ENCODE peak calls at places on chromosomes 13 and 19, in nine cellular contexts. E is Ammon's horn; O is M059J; P is progenitor cell of endocrine pancreas; X is CD8-positive, alpha-beta T cell; Y is NCI-H2081 treated with DMSO at 0.1 percent for 48 hours; R is T-helper 1 cell; T is activated CD4-positive, alpha-beta T cell treated with anti-CD3 and anti-CD28 coated beads for 24 hours; B is HEK293T. Z is an unnamed sample.
A peak's percentile ranks its signal among the peaks of the same experiment; 100 is the strongest.

GRCh38 chr19:1777149-1777548 is 23.8 kb downstream of the ONECUT3 start:
- DNase-seq in X (no peak), O (no peak), E (no peak), P (no peak), R (no peak), Y (no peak), T (no peak), B (no peak), Z (no peak)

GRCh38 chr13:43377955-43378354 is 354.6 kb downstream of the DNAJC15 start:
- DNase-seq in E (no peak), B (no peak), X (no peak), O (no peak), P (no peak), Y (no peak), T (no peak), R (no peak), Z (no peak)

GRCh38 chr19:12974301-12975220 is 5.2 kb downstream of the DAND5 start:
- DNase-seq in T (no peak), X (no peak), R (no peak), E (no peak), O (no peak), P (no peak), Y (no peak), B (no peak), Z (no peak)

GRCh38 chr13:59208405-59209195 is 955.1 kb downstream of the DIAPH3 start:
- DNase-seq in R (no peak), T (no peak), B (no peak), X (no peak), E (no peak), P (no peak), O (no peak), Y (no peak), Z (no peak)

GRCh38 chr19:40355975-40356680 is 7.6 kb downstream of the PLD3 start:
- DNase-seq in B (no peak), T (no peak), O (no peak), E (no peak), X (no peak), P (no peak), Y (no peak), R (no peak), Z (no peak)

GRCh38 chr13:109818136-109818535 is 31.8 kb upstream of the IRS2 start:
- DNase-seq in B (no peak), P (no peak), X (no peak), E (no peak), O (no peak), Y (no peak), T (no peak), R (no peak), Z (no peak)

GRCh38 chr19:17058236-17058635 is 17.0 kb downstream of the HAUS8 start:
- DNase-seq in Y (no peak), O (peak; percentile 58), B (no peak), T (no peak), P (no peak), E (no peak), X (no peak), R (no peak), Z (no peak)

GRCh38 chr19:50510121-50510670 is 795 bp downstream of the JOSD2 start:
- DNase-seq in P (no peak), B (no peak), X (no peak), T (no peak), E (no peak), Y (no peak), O (no peak), R (no peak), Z (no peak)

GRCh38 chr19:45667620-45668341 is at the start of gene GIPR:
- DNase-seq in P (peak; percentile 52), X (peak; percentile 51), T (peak; percentile 67), R (peak; percentile 69), O (peak; percentile 75), E (no peak), B (no peak), Y (no peak), Z (peak; percentile 57)

GRCh38 chr13:102089177-102089576 is 312.7 kb downstream of the FGF14 start:
- DNase-seq in B (no peak), R (no peak), Y (no peak), E (no peak), P (no peak), O (peak; percentile 1), X (no peak), T (no peak), Z (no peak)

GRCh38 chr19:57398868-57399267 is 9.2 kb downstream of the ZNF548 start:
- DNase-seq in E (no peak), O (no peak), B (no peak), R (no peak), Y (no peak), X (no peak), T (no peak), P (no peak), Z (no peak)

GRCh38 chr13:33228645-33229445 is 56.7 kb downstream of the STARD13 start:
- DNase-seq in P (no peak), R (peak; percentile 43), T (no peak), Y (peak; percentile 40), E (peak; percentile 74), O (peak; percentile 64), B (peak; percentile 49), X (no peak), Z (no peak)

GRCh38 chr13:77143325-77143907 is 116.5 kb upstream of the FBXL3 start:
- DNase-seq in P (no peak), T (no peak), O (no peak), R (no peak), Y (no peak), B (no peak), E (no peak), X (no peak), Z (no peak)

GRCh38 chr13:47831265-47831664 is 169.8 kb downstream of the SUCLA2 start:
- DNase-seq in Y (no peak), P (no peak), B (no peak), R (no peak), O (no peak), T (no peak), X (no peak), E (no peak), Z (no peak)

GRCh38 chr13:77554079-77554478 is 18.6 kb downstream of the SCEL start:
- DNase-seq in B (no peak), E (no peak), T (no peak), Y (no peak), P (no peak), O (no peak), X (no peak), R (no peak), Z (no peak)

GRCh38 chr19:50602935-50603334 is 34.7 kb upstream of the LRRC4B start:
- DNase-seq in B (no peak), P (no peak), T (no peak), X (no peak), E (no peak), R (no peak), O (no peak), Y (no peak), Z (no peak)

GRCh38 chr13:49020940-49021548 is 45.3 kb downstream of the FNDC3A start:
- DNase-seq in O (peak; percentile 48), B (no peak), R (no peak), E (no peak), T (no peak), P (no peak), X (no peak), Y (no peak), Z (no peak)

GRCh38 chr13:41609828-41610227 is 152.5 kb downstream of the RGCC start:
- DNase-seq in B (no peak), E (no peak), X (no peak), T (no peak), Y (no peak), P (no peak), O (no peak), R (no peak), Z (no peak)

GRCh38 chr13:109904218-109904617 is 117.8 kb upstream of the IRS2 start:
- DNase-seq in X (no peak), T (no peak), B (no peak), R (no peak), Y (no peak), P (no peak), E (no peak), O (peak; percentile 24), Z (no peak)

GRCh38 chr19:4241824-4242430 is 5.0 kb upstream of the YJU2 start:
- DNase-seq in T (no peak), X (no peak), O (no peak), E (peak; percentile 53), R (no peak), B (no peak), P (no peak), Y (no peak), Z (no peak)

GRCh38 chr19:42435316-42435715 is 7.4 kb downstream of the CXCL17 start:
- DNase-seq in E (no peak), T (no peak), X (no peak), B (no peak), R (no peak), P (no peak), O (no peak), Y (no peak), Z (no peak)

GRCh38 chr13:99983401-99984133 is 2.0 kb downstream of the ZIC2 start:
- DNase-seq in B (no peak), E (no peak), O (peak; percentile 47), R (no peak), P (no peak), Y (no peak), X (no peak), T (no peak), Z (no peak)

GRCh38 chr19:4518345-4519171 is at the start of gene PLIN4:
- DNase-seq in X (no peak), T (no peak), Y (no peak), P (no peak), R (no peak), O (peak; percentile 47), B (no peak), E (peak; percentile 57), Z (no peak)

GRCh38 chr19:16702123-16702522 is 17.5 kb upstream of the NWD1 start:
- DNase-seq in X (no peak), O (peak; percentile 87), Y (no peak), T (no peak), B (no peak), P (no peak), R (no peak), E (no peak), Z (no peak)

GRCh38 chr13:70249332-70250064 is 141.2 kb upstream of the KLHL1 start:
- DNase-seq in B (no peak), Y (no peak), X (no peak), T (no peak), R (no peak), E (no peak), O (peak; percentile 10), P (no peak), Z (no peak)

GRCh38 chr13:110265682-110266430 is 41.1 kb downstream of the COL4A1 start:
- DNase-seq in R (no peak), B (no peak), P (no peak), O (no peak), X (no peak), Y (no peak), E (no peak), T (no peak), Z (no peak)

GRCh38 chr19:29445246-29445645 is 80.5 kb upstream of the VSTM2B start:
- DNase-seq in Y (no peak), B (no peak), P (no peak), E (no peak), T (no peak), O (no peak), X (no peak), R (no peak), Z (no peak)

GRCh38 chr19:2750739-2751437 is 11.1 kb upstream of the SLC39A3 start:
- DNase-seq in P (no peak), O (no peak), E (no peak), Y (no peak), X (no peak), B (no peak), T (no peak), R (no peak), Z (no peak)

GRCh38 chr19:49855676-49856573 is 5.0 kb downstream of the PTOV1 start:
- DNase-seq in O (no peak), X (no peak), E (no peak), R (no peak), Y (no peak), P (no peak), T (no peak), B (no peak), Z (no peak)

GRCh38 chr13:20401958-20402856 is 123.5 kb downstream of the CRYL1 start:
- DNase-seq in B (no peak), Y (no peak), R (no peak), P (no peak), E (no peak), X (no peak), T (no peak), O (peak; percentile 78), Z (no peak)

Z was measured in natural killer cell.